ENCODE peak calls at places on chromosomes 6 and 20, in eight cellular contexts. Y, J, R, W, M, X, I and Z are unnamed samples.

GRCh38 chr20:47102629-47103028 is 208.0 kb downstream of the EYA2 start:
- DNase-seq in Y (no peak), J (no peak), R (no peak), W (no peak), M (no peak), X (no peak), I (no peak), Z (peak; percentile 64)

GRCh38 chr20:61733891-61734732 is 331.6 kb downstream of the TAF4 start:
- DNase-seq in Y (no peak), J (no peak), R (no peak), W (no peak), M (no peak), X (no peak), I (no peak), Z (no peak)

GRCh38 chr6:15713325-15713724 is 50.5 kb upstream of the DTNBP1 start:
- DNase-seq in Y (no peak), J (no peak), R (no peak), W (no peak), M (no peak), X (no peak), I (no peak), Z (no peak)

GRCh38 chr20:4637081-4637797 is 84.5 kb upstream of the PRND start:
- DNase-seq in Y (no peak), J (no peak), R (peak; percentile 11), W (no peak), M (peak; percentile 23), X (no peak), I (peak; percentile 28), Z (no peak)

GRCh38 chr20:46955601-46956556 is 61.2 kb downstream of the EYA2 start:
- DNase-seq in Y (no peak), J (no peak), R (no peak), W (no peak), M (no peak), X (no peak), I (no peak), Z (no peak)

GRCh38 chr6:116217069-116217468 is 36.8 kb downstream of the TSPYL4 start:
- DNase-seq in Y (no peak), J (peak; percentile 28), R (peak; percentile 5), W (no peak), M (peak; percentile 12), X (no peak), I (no peak), Z (no peak)

GRCh38 chr6:167704396-167704801 is 122.3 kb upstream of the AFDN start:
- DNase-seq in Y (no peak), J (no peak), R (no peak), W (no peak), M (no peak), X (no peak), I (no peak), Z (peak; percentile 48)

GRCh38 chr20:57573176-57573575 is 12.3 kb downstream of the PCK1 start:
- DNase-seq in Y (no peak), J (no peak), R (no peak), W (no peak), M (no peak), X (no peak), I (no peak), Z (no peak)

GRCh38 chr20:10594286-10594868 is 79.4 kb downstream of the JAG1 start:
- DNase-seq in Y (no peak), J (peak; percentile 63), R (peak; percentile 66), W (no peak), M (no peak), X (no peak), I (no peak), Z (no peak)

GRCh38 chr20:17481661-17482060 is 49.5 kb downstream of the BFSP1 start:
- DNase-seq in Y (no peak), J (no peak), R (no peak), W (no peak), M (no peak), X (no peak), I (no peak), Z (no peak)

GRCh38 chr20:50870572-50871161 is 60.6 kb downstream of the ADNP start:
- DNase-seq in Y (no peak), J (no peak), R (no peak), W (no peak), M (no peak), X (no peak), I (no peak), Z (no peak)

GRCh38 chr20:24986436-24987015 is 6.0 kb downstream of the APMAP start:
- DNase-seq in Y (no peak), J (no peak), R (no peak), W (no peak), M (no peak), X (no peak), I (no peak), Z (peak; percentile 28)

GRCh38 chr6:43257746-43258145 is 14.5 kb downstream of the TTBK1 start:
- DNase-seq in Y (no peak), J (no peak), R (no peak), W (no peak), M (no peak), X (no peak), I (no peak), Z (no peak)

GRCh38 chr6:53313784-53314382 is 34.9 kb downstream of the ELOVL5 start:
- DNase-seq in Y (no peak), J (no peak), R (peak; percentile 59), W (no peak), M (peak; percentile 81), X (no peak), I (no peak), Z (no peak)

GRCh38 chr20:2300420-2300819 is 4.6 kb downstream of the TGM3 start:
- DNase-seq in Y (no peak), J (no peak), R (no peak), W (no peak), M (no peak), X (no peak), I (no peak), Z (no peak)

GRCh38 chr6:21653902-21654301 is 60.4 kb downstream of the SOX4 start:
- DNase-seq in Y (no peak), J (no peak), R (no peak), W (no peak), M (no peak), X (no peak), I (no peak), Z (no peak)

GRCh38 chr20:35698298-35699126 is 640 bp downstream of the NFS1 start:
- DNase-seq in Y (peak; percentile 33), J (no peak), R (no peak), W (no peak), M (no peak), X (no peak), I (peak; percentile 36), Z (peak; percentile 53)

GRCh38 chr6:167044696-167045095 is 45.5 kb downstream of the CEP43 start:
- DNase-seq in Y (no peak), J (peak; percentile 57), R (no peak), W (no peak), M (no peak), X (no peak), I (no peak), Z (no peak)

GRCh38 chr6:164252260-164252659 is 837.7 kb downstream of the QKI start:
- DNase-seq in Y (no peak), J (no peak), R (no peak), W (no peak), M (no peak), X (no peak), I (no peak), Z (no peak)

GRCh38 chr6:112357801-112358200 is 10.7 kb downstream of the RFPL4B start:
- DNase-seq in Y (no peak), J (peak; percentile 87), R (no peak), W (no peak), M (no peak), X (no peak), I (peak; percentile 28), Z (no peak)

GRCh38 chr20:25018841-25019240 is 26.3 kb upstream of the APMAP start:
- DNase-seq in Y (no peak), J (no peak), R (no peak), W (no peak), M (no peak), X (no peak), I (no peak), Z (peak; percentile 53)

GRCh38 chr6:43996614-43997341 is 130.5 kb downstream of the MRPL14 start:
- DNase-seq in Y (no peak), J (no peak), R (no peak), W (no peak), M (no peak), X (no peak), I (no peak), Z (peak; percentile 42)

GRCh38 chr20:11919571-11919970 is 1.9 kb downstream of the BTBD3 start:
- DNase-seq in Y (no peak), J (no peak), R (no peak), W (no peak), M (no peak), X (no peak), I (no peak), Z (no peak)

GRCh38 chr20:57694481-57694880 is 15.3 kb downstream of the PMEPA1 start:
- DNase-seq in Y (no peak), J (no peak), R (no peak), W (no peak), M (no peak), X (no peak), I (no peak), Z (no peak)

GRCh38 chr6:156954191-156954590 is 177.0 kb downstream of the ARID1B start:
- DNase-seq in Y (no peak), J (no peak), R (no peak), W (no peak), M (no peak), X (no peak), I (no peak), Z (no peak)

GRCh38 chr6:140987364-140988135 is 1145.2 kb upstream of the GJE1 start:
- DNase-seq in Y (no peak), J (no peak), R (no peak), W (no peak), M (no peak), X (no peak), I (no peak), Z (no peak)

GRCh38 chr6:170057034-170057734 is 233.7 kb downstream of the DLL1 start:
- DNase-seq in Y (no peak), J (no peak), R (no peak), W (no peak), M (no peak), X (no peak), I (no peak), Z (peak; percentile 57)

GRCh38 chr6:56242343-56242742 is 5.0 kb downstream of the COL21A1 start:
- DNase-seq in Y (no peak), J (no peak), R (no peak), W (no peak), M (no peak), X (no peak), I (no peak), Z (no peak)

GRCh38 chr6:45021652-45022051 is 306.5 kb upstream of the RUNX2 start:
- DNase-seq in Y (no peak), J (peak; percentile 17), R (peak; percentile 12), W (no peak), M (peak; percentile 20), X (no peak), I (no peak), Z (no peak)

GRCh38 chr6:121666809-121667208 is 231.4 kb downstream of the GJA1 start:
- DNase-seq in Y (peak; percentile 3), J (peak; percentile 75), R (peak; percentile 79), W (no peak), M (peak; percentile 74), X (no peak), I (peak; percentile 39), Z (no peak)

GRCh38 chr20:49214546-49214945 is 4.7 kb upstream of the DDX27 start:
- DNase-seq in Y (no peak), J (no peak), R (no peak), W (no peak), M (no peak), X (no peak), I (no peak), Z (no peak)